ENCODE peak calls at places on chromosomes 11 and 22, in four cellular contexts. C is cardiac fibroblast; W is activated CD4-positive, alpha-beta memory T cell treated with anti-CD3 and anti-CD28 coated beads, Interleukin-2, amount 10 ng/mL, durations not matched to agents 7 days and 5 days; N is right cardiac atrium. S is an unnamed sample.

GRCh38 chr11:62340269-62340901 is 3.1 kb downstream of the ASRGL1 start:
- DNase-seq in C (peak), W (peak), N (peak), S (peak)

GRCh38 chr22:37221424-37222336 is 9.4 kb upstream of the SSTR3 start:
- DNase-seq in C (no peak), W (no peak), N (peak), S (no peak)

GRCh38 chr11:127191689-127192088 is 191.1 kb upstream of the KIRREL3 start:
- DNase-seq in C (no peak), W (no peak), N (no peak), S (no peak)

GRCh38 chr11:119065369-119065768 is 2.2 kb upstream of the VPS11 start:
- DNase-seq in C (peak), W (peak), N (no peak), S (no peak)

GRCh38 chr11:103904324-103904667 is 132.1 kb upstream of the DDI1 start:
- DNase-seq in C (no peak), W (no peak), N (no peak), S (no peak)

GRCh38 chr11:94405062-94405461 is 3.8 kb upstream of the GPR83 start:
- DNase-seq in C (no peak), W (no peak), N (no peak), S (no peak)

GRCh38 chr22:30606455-30607299 is at the start of gene TCN2:
- DNase-seq in C (peak), W (peak), N (peak), S (peak)

GRCh38 chr11:250740-251299 is 14.0 kb downstream of the PSMD13 start:
- DNase-seq in C (peak), W (peak), N (peak), S (peak)

GRCh38 chr11:57787920-57788716 is 26.5 kb downstream of the CTNND1 start:
- DNase-seq in C (no peak), W (no peak), N (no peak), S (no peak)

GRCh38 chr22:44085743-44086741 is 61.9 kb downstream of the PARVB start:
- DNase-seq in C (peak), W (peak), N (peak), S (peak)

GRCh38 chr22:32680277-32680676 is 121.2 kb upstream of the TIMP3 start:
- DNase-seq in C (no peak), W (no peak), N (no peak), S (no peak)

GRCh38 chr11:79834015-79834414 is 393.2 kb upstream of the TENM4 start:
- DNase-seq in C (no peak), W (no peak), N (no peak), S (no peak)

GRCh38 chr11:131691558-131692041 is 321.2 kb downstream of the NTM start:
- DNase-seq in C (peak), W (peak), N (no peak), S (no peak)

GRCh38 chr22:27107824-27108223 is 450.4 kb downstream of the MIAT start:
- DNase-seq in C (peak), W (no peak), N (peak), S (peak)

GRCh38 chr11:2913029-2913431 is 16.2 kb downstream of the PHLDA2 start:
- DNase-seq in C (peak), W (no peak), N (no peak), S (no peak)

GRCh38 chr11:38476808-38477565 is 1879.0 kb upstream of the RAG2 start:
- DNase-seq in C (peak), W (no peak), N (no peak), S (no peak)

GRCh38 chr11:35619754-35620640 is 1.7 kb downstream of the FJX1 start:
- DNase-seq in C (peak), W (no peak), N (no peak), S (peak)

S was measured in left cardiac atrium.